ENCODE peak calls at places on chromosomes 6 and 20, in six cellular contexts. U, D, Z, R, G and S are unnamed samples.

GRCh38 chr6:21426841-21427490 is 166.6 kb upstream of the SOX4 start:
- DNase-seq in U (no peak), D (peak; percentile 45), Z (no peak), R (no peak), G (no peak), S (peak; percentile 42)

GRCh38 chr6:113110211-113110610 is 746.9 kb upstream of the MARCKS start:
- DNase-seq in U (no peak), D (no peak), Z (no peak), R (no peak), G (no peak), S (no peak)

GRCh38 chr6:145360865-145361264 is 374.5 kb downstream of the EPM2A start:
- DNase-seq in U (no peak), D (no peak), Z (no peak), R (no peak), G (no peak), S (no peak)

GRCh38 chr20:50198211-50198666 is 7.6 kb downstream of the CEBPB start:
- DNase-seq in U (no peak), D (no peak), Z (no peak), R (no peak), G (no peak), S (no peak)

GRCh38 chr6:44298055-44298803 is 14.9 kb downstream of the AARS2 start:
- DNase-seq in U (no peak), D (no peak), Z (peak; percentile 24), R (no peak), G (no peak), S (no peak)

GRCh38 chr6:156021746-156022396 is 566.2 kb upstream of the NOX3 start:
- DNase-seq in U (no peak), D (peak; percentile 1), Z (peak; percentile 5), R (no peak), G (no peak), S (peak; percentile 71)

GRCh38 chr6:28478518-28478917 is 35.2 kb upstream of the ZSCAN23 start:
- DNase-seq in U (no peak), D (no peak), Z (no peak), R (no peak), G (no peak), S (no peak)

GRCh38 chr6:10518461-10519216 is 2.5 kb upstream of the GCNT2 start:
- DNase-seq in U (no peak), D (peak; percentile 86), Z (no peak), R (no peak), G (no peak), S (no peak)

GRCh38 chr6:13924146-13924948 is 405 bp upstream of the RNF182 start:
- DNase-seq in U (peak; percentile 37), D (peak; percentile 21), Z (peak; percentile 48), R (peak; percentile 70), G (no peak), S (peak; percentile 42)

GRCh38 chr6:136644597-136644952 is 94.4 kb upstream of the MAP7 start:
- DNase-seq in U (no peak), D (no peak), Z (no peak), R (no peak), G (no peak), S (no peak)

GRCh38 chr6:136719280-136720044 is 72.8 kb downstream of the MAP3K5 start:
- DNase-seq in U (no peak), D (peak; percentile 48), Z (no peak), R (no peak), G (no peak), S (peak; percentile 44)